ENCODE peak calls at places on chromosomes 5 and 9, in four cellular contexts. One of them, this sample, is unnamed.

GRCh38 chr9:74570879-74571512 is 73.9 kb downstream of the RORB start:
- DNase-seq in CD8-positive, alpha-beta T cell: no peak
- DNase-seq in suprapubic skin: no peak
- DNase-seq in mucosa of descending colon: no peak
- DNase-seq in this sample: no peak

GRCh38 chr5:113371788-113372196 is 63.0 kb downstream of the TSSK1B start:
- DNase-seq in CD8-positive, alpha-beta T cell: no peak
- DNase-seq in mucosa of descending colon: no peak
- DNase-seq in suprapubic skin: no peak
- DNase-seq in this sample: no peak

GRCh38 chr9:110148868-110149267 is 59.1 kb downstream of the C9orf152 start:
- DNase-seq in mucosa of descending colon: no peak
- DNase-seq in suprapubic skin: no peak
- DNase-seq in CD8-positive, alpha-beta T cell: no peak
- DNase-seq in this sample: no peak

GRCh38 chr5:113514263-113514590 is 733 bp downstream of the YTHDC2 start:
- DNase-seq in CD8-positive, alpha-beta T cell: no peak
- DNase-seq in suprapubic skin: no peak
- DNase-seq in mucosa of descending colon: no peak
- DNase-seq in this sample: no peak

GRCh38 chr5:95641803-95642220 is 4.8 kb upstream of the RFESD start:
- DNase-seq in CD8-positive, alpha-beta T cell: no peak
- DNase-seq in mucosa of descending colon: no peak
- DNase-seq in suprapubic skin: no peak
- DNase-seq in this sample: no peak

GRCh38 chr9:4592886-4593285 is 69.2 kb upstream of the PLPP6 start:
- DNase-seq in mucosa of descending colon: no peak
- DNase-seq in CD8-positive, alpha-beta T cell: no peak
- DNase-seq in suprapubic skin: no peak
- DNase-seq in this sample: no peak

GRCh38 chr5:93117753-93118531 is 463.1 kb downstream of the NR2F1-AS1 start:
- DNase-seq in mucosa of descending colon: no peak
- DNase-seq in CD8-positive, alpha-beta T cell: no peak
- DNase-seq in suprapubic skin: no peak
- DNase-seq in this sample: no peak

GRCh38 chr5:96315431-96315830 is 117.6 kb downstream of the PCSK1 start:
- DNase-seq in mucosa of descending colon: no peak
- DNase-seq in CD8-positive, alpha-beta T cell: no peak
- DNase-seq in suprapubic skin: no peak
- DNase-seq in this sample: no peak

GRCh38 chr5:53019320-53019719 is 30.2 kb downstream of the ITGA2 start:
- DNase-seq in mucosa of descending colon: no peak
- DNase-seq in suprapubic skin: no peak
- DNase-seq in CD8-positive, alpha-beta T cell: no peak
- DNase-seq in this sample: no peak

GRCh38 chr5:158895573-158895972 is 204.1 kb downstream of the EBF1 start:
- DNase-seq in suprapubic skin: no peak
- DNase-seq in CD8-positive, alpha-beta T cell: no peak
- DNase-seq in mucosa of descending colon: no peak
- DNase-seq in this sample: no peak

GRCh38 chr9:22457448-22457847 is 10.8 kb downstream of the DMRTA1 start:
- DNase-seq in mucosa of descending colon: no peak
- DNase-seq in CD8-positive, alpha-beta T cell: no peak
- DNase-seq in suprapubic skin: no peak
- DNase-seq in this sample: no peak

GRCh38 chr5:36060516-36060885 is 6.2 kb downstream of the UGT3A2 start:
- DNase-seq in mucosa of descending colon: no peak
- DNase-seq in suprapubic skin: no peak
- DNase-seq in CD8-positive, alpha-beta T cell: no peak
- DNase-seq in this sample: no peak

GRCh38 chr5:43041131-43041668 is 1.1 kb upstream of the ANXA2R start:
- DNase-seq in mucosa of descending colon: peak; percentile 53
- DNase-seq in CD8-positive, alpha-beta T cell: peak; percentile 55
- DNase-seq in suprapubic skin: no peak
- DNase-seq in this sample: no peak

GRCh38 chr9:81462759-81463158 is 226.6 kb downstream of the TLE1 start:
- DNase-seq in CD8-positive, alpha-beta T cell: no peak
- DNase-seq in suprapubic skin: no peak
- DNase-seq in mucosa of descending colon: no peak
- DNase-seq in this sample: no peak

GRCh38 chr9:114958021-114958846 is 27.8 kb upstream of the TNFSF8 start:
- DNase-seq in mucosa of descending colon: no peak
- DNase-seq in CD8-positive, alpha-beta T cell: no peak
- DNase-seq in suprapubic skin: no peak
- DNase-seq in this sample: no peak

GRCh38 chr9:137311971-137312851 is 10.1 kb upstream of the NRARP start:
- DNase-seq in mucosa of descending colon: peak; percentile 70
- DNase-seq in suprapubic skin: peak; percentile 77
- DNase-seq in CD8-positive, alpha-beta T cell: no peak
- DNase-seq in this sample: no peak

GRCh38 chr9:118271936-118272335 is 567.7 kb downstream of the TLR4 start:
- DNase-seq in mucosa of descending colon: no peak
- DNase-seq in CD8-positive, alpha-beta T cell: no peak
- DNase-seq in suprapubic skin: no peak
- DNase-seq in this sample: no peak

GRCh38 chr9:120617637-120617979 is 37.6 kb upstream of the CDK5RAP2 start:
- DNase-seq in mucosa of descending colon: no peak
- DNase-seq in CD8-positive, alpha-beta T cell: no peak
- DNase-seq in suprapubic skin: no peak
- DNase-seq in this sample: no peak

GRCh38 chr9:125946397-125946796 is 199.2 kb downstream of the PBX3 start:
- DNase-seq in suprapubic skin: no peak
- DNase-seq in CD8-positive, alpha-beta T cell: no peak
- DNase-seq in mucosa of descending colon: no peak
- DNase-seq in this sample: no peak

GRCh38 chr9:109440797-109441287 is 57.3 kb downstream of the PTPN3 start:
- DNase-seq in suprapubic skin: no peak
- DNase-seq in mucosa of descending colon: no peak
- DNase-seq in CD8-positive, alpha-beta T cell: peak; percentile 25
- DNase-seq in this sample: no peak

GRCh38 chr5:78726556-78726955 is 78.0 kb upstream of the LHFPL2 start:
- DNase-seq in CD8-positive, alpha-beta T cell: no peak
- DNase-seq in mucosa of descending colon: no peak
- DNase-seq in suprapubic skin: no peak
- DNase-seq in this sample: no peak

GRCh38 chr5:143248391-143248790 is 155.1 kb downstream of the NR3C1 start:
- DNase-seq in suprapubic skin: no peak
- DNase-seq in CD8-positive, alpha-beta T cell: no peak
- DNase-seq in mucosa of descending colon: no peak
- DNase-seq in this sample: no peak

GRCh38 chr5:119031905-119032304 is 39.0 kb upstream of the DMXL1 start:
- DNase-seq in mucosa of descending colon: no peak
- DNase-seq in CD8-positive, alpha-beta T cell: no peak
- DNase-seq in suprapubic skin: no peak
- DNase-seq in this sample: no peak

GRCh38 chr5:151584057-151584937 is 6.8 kb downstream of the FAT2 start:
- DNase-seq in CD8-positive, alpha-beta T cell: no peak
- DNase-seq in mucosa of descending colon: no peak
- DNase-seq in suprapubic skin: no peak
- DNase-seq in this sample: no peak

GRCh38 chr5:150122158-150122510 is 33.5 kb downstream of the PDGFRB start:
- DNase-seq in suprapubic skin: no peak
- DNase-seq in CD8-positive, alpha-beta T cell: no peak
- DNase-seq in mucosa of descending colon: peak; percentile 87
- DNase-seq in this sample: no peak

GRCh38 chr9:2335260-2335659 is 286.3 kb upstream of the VLDLR start:
- DNase-seq in mucosa of descending colon: no peak
- DNase-seq in suprapubic skin: no peak
- DNase-seq in CD8-positive, alpha-beta T cell: no peak
- DNase-seq in this sample: no peak

GRCh38 chr5:18024542-18024941 is 390.3 kb downstream of the TAF11L14 start:
- DNase-seq in CD8-positive, alpha-beta T cell: no peak
- DNase-seq in mucosa of descending colon: no peak
- DNase-seq in suprapubic skin: no peak
- DNase-seq in this sample: no peak

GRCh38 chr5:96127538-96127937 is 165.9 kb upstream of the ELL2 start:
- DNase-seq in CD8-positive, alpha-beta T cell: no peak
- DNase-seq in suprapubic skin: no peak
- DNase-seq in mucosa of descending colon: no peak
- DNase-seq in this sample: no peak

GRCh38 chr5:52725065-52725746 is 62.5 kb upstream of the ITGA1 start:
- DNase-seq in suprapubic skin: no peak
- DNase-seq in mucosa of descending colon: no peak
- DNase-seq in CD8-positive, alpha-beta T cell: peak; percentile 67
- DNase-seq in this sample: no peak

GRCh38 chr9:98057095-98057799 is 715 bp downstream of the NANS start:
- DNase-seq in CD8-positive, alpha-beta T cell: peak; percentile 48
- DNase-seq in mucosa of descending colon: no peak
- DNase-seq in suprapubic skin: no peak
- DNase-seq in this sample: no peak

GRCh38 chr5:176948458-176948857 is 49.3 kb upstream of the HK3 start:
- DNase-seq in CD8-positive, alpha-beta T cell: no peak
- DNase-seq in suprapubic skin: no peak
- DNase-seq in mucosa of descending colon: no peak
- DNase-seq in this sample: no peak

GRCh38 chr5:102114525-102115069 is 181.5 kb downstream of the SLCO4C1 start:
- DNase-seq in suprapubic skin: no peak
- DNase-seq in CD8-positive, alpha-beta T cell: no peak
- DNase-seq in mucosa of descending colon: no peak
- DNase-seq in this sample: no peak

GRCh38 chr5:21159526-21160059 is 1171.6 kb upstream of the CDH18 start:
- DNase-seq in mucosa of descending colon: no peak
- DNase-seq in suprapubic skin: no peak
- DNase-seq in CD8-positive, alpha-beta T cell: no peak
- DNase-seq in this sample: no peak

GRCh38 chr9:95171001-95171400 is 146.5 kb downstream of the FANCC start:
- DNase-seq in suprapubic skin: no peak
- DNase-seq in mucosa of descending colon: no peak
- DNase-seq in CD8-positive, alpha-beta T cell: no peak
- DNase-seq in this sample: no peak

GRCh38 chr9:18238752-18239151 is 235.2 kb upstream of the ADAMTSL1 start:
- DNase-seq in suprapubic skin: no peak
- DNase-seq in mucosa of descending colon: no peak
- DNase-seq in CD8-positive, alpha-beta T cell: no peak
- DNase-seq in this sample: no peak

GRCh38 chr9:114718801-114719221 is 36.8 kb upstream of the TEX48 start:
- DNase-seq in mucosa of descending colon: peak; percentile 42
- DNase-seq in suprapubic skin: no peak
- DNase-seq in CD8-positive, alpha-beta T cell: peak; percentile 78
- DNase-seq in this sample: no peak

GRCh38 chr5:148343049-148343413 is 7.7 kb downstream of the SPINK9 start:
- DNase-seq in mucosa of descending colon: peak; percentile 41
- DNase-seq in CD8-positive, alpha-beta T cell: no peak
- DNase-seq in suprapubic skin: no peak
- DNase-seq in this sample: no peak

GRCh38 chr5:146745937-146746577 is 132.5 kb downstream of the PPP2R2B start:
- DNase-seq in mucosa of descending colon: no peak
- DNase-seq in CD8-positive, alpha-beta T cell: no peak
- DNase-seq in suprapubic skin: no peak
- DNase-seq in this sample: no peak

DNA sequence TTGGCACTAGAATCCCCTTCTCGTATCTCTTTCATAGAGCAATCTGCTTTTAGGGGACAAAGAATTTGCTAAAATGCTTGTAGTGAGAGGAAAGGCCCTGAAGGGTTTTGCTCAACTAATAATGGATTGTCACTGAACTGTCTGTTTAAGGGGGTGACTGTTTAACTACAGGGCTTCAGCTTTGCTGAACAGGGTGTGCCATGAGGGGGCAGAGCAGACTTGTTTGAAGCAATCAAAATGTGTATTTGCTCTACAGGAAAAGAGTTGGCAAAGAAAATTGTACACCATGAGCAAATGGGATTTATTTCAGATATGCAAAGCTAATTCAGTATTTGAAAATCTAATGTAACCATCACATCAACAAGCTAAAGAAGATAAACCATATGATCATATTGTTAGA is 154.3 kb downstream of the GABRG2 start:
- DNase-seq in CD8-positive, alpha-beta T cell: no peak
- DNase-seq in suprapubic skin: no peak
- DNase-seq in mucosa of descending colon: no peak
- DNase-seq in this sample: no peak
- TF ChIP-seq CTCF in CD8-positive, alpha-beta T cell: no peak
- TF ChIP-seq CTCF in suprapubic skin: no peak
- TF ChIP-seq CTCF in mucosa of descending colon: no peak
- TF ChIP-seq CTCF in this sample: peak; percentile 19

DNA sequence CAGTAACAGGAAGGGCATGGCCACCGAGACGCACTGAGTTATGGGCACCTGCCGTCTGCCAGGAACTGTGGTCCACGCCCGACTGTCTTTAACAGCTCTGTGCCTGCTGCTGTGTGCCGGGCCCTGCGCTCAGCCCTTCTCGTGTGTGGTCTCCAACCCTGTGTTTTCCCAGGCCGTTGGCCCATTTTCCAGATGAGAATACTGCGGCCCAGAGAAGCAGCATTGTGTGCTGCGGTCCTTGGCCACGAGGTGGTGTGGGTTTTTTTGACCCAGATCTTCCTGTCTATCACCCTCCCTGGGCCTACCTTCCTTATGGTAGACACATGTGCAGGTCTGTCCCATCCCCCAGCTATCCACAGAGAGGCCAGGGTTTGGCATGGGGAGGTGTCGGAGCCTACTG is 47.0 kb downstream of the RXRA start:
- DNase-seq in suprapubic skin: no peak
- DNase-seq in CD8-positive, alpha-beta T cell: no peak
- DNase-seq in mucosa of descending colon: no peak
- DNase-seq in this sample: no peak
- TF ChIP-seq CTCF in suprapubic skin: no peak
- TF ChIP-seq CTCF in CD8-positive, alpha-beta T cell: no peak
- TF ChIP-seq CTCF in mucosa of descending colon: no peak
- TF ChIP-seq CTCF in this sample: peak; percentile 34

GRCh38 chr5:9513825-9514224 is 32.0 kb downstream of the SEMA5A start:
- DNase-seq in mucosa of descending colon: no peak
- DNase-seq in suprapubic skin: no peak
- DNase-seq in CD8-positive, alpha-beta T cell: no peak
- DNase-seq in this sample: no peak
- TF ChIP-seq CTCF in mucosa of descending colon: no peak
- TF ChIP-seq CTCF in suprapubic skin: no peak
- TF ChIP-seq CTCF in CD8-positive, alpha-beta T cell: no peak
- TF ChIP-seq CTCF in this sample: peak; percentile 55

DNA sequence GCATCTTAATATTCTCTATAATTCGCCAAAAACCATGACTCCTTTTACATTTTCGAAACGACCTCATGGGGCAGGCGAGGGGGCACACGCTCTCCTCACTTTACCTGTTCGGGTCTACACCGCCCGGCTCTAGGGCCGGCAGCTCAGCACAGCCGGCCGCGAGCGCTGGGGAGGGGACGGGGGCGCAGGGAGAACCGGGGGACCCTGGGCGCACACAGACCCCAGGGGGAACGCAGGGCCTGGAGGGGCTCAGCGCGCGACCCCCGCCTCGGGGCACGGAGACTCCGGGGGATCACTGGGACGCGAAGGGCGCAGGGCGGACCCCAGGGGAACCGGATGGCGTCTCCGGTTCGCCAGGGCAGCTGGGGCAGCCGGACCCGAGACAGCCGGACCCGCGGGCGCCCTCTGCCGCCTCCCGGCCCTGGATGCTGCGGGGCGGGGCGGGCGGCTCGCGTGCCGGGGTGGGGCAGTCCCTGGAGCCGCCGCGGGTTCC is at the start of gene AHRR:
- DNase-seq in CD8-positive, alpha-beta T cell: no peak
- DNase-seq in suprapubic skin: peak; percentile 77
- DNase-seq in mucosa of descending colon: peak; percentile 86
- DNase-seq in this sample: no peak
- TF ChIP-seq CTCF in CD8-positive, alpha-beta T cell: peak; percentile 13
- TF ChIP-seq CTCF in suprapubic skin: peak; percentile 65
- TF ChIP-seq CTCF in mucosa of descending colon: peak; percentile 54
- TF ChIP-seq CTCF in this sample: peak; percentile 61